ENCODE peak calls at places on chromosomes 13 and 19, in seven cellular contexts. One of them, this sample, is unnamed.

GRCh38 chr13:60646600-60646999 is 249.6 kb downstream of the TDRD3 start:
- DNase-seq in breast epithelium: no peak
- DNase-seq in uterus: no peak
- DNase-seq in heart left ventricle: no peak
- DNase-seq in ovary: no peak
- DNase-seq in suprapubic skin: no peak
- DNase-seq in transverse colon: no peak
- DNase-seq in this sample: no peak

GRCh38 chr13:53513199-53513598 is 484.6 kb downstream of the OLFM4 start:
- DNase-seq in suprapubic skin: no peak
- DNase-seq in breast epithelium: no peak
- DNase-seq in uterus: no peak
- DNase-seq in ovary: no peak
- DNase-seq in transverse colon: no peak
- DNase-seq in heart left ventricle: no peak
- DNase-seq in this sample: no peak

GRCh38 chr19:31957711-31958110 is 387.7 kb upstream of the ZNF507 start:
- DNase-seq in ovary: no peak
- DNase-seq in transverse colon: no peak
- DNase-seq in suprapubic skin: no peak
- DNase-seq in uterus: no peak
- DNase-seq in breast epithelium: no peak
- DNase-seq in heart left ventricle: no peak
- DNase-seq in this sample: no peak

GRCh38 chr13:105466376-105466775 is 1069.1 kb downstream of the EFNB2 start:
- DNase-seq in uterus: no peak
- DNase-seq in breast epithelium: no peak
- DNase-seq in heart left ventricle: no peak
- DNase-seq in suprapubic skin: no peak
- DNase-seq in ovary: no peak
- DNase-seq in transverse colon: no peak
- DNase-seq in this sample: no peak

GRCh38 chr19:5828661-5829566 is 10.6 kb downstream of the FUT6 start:
- DNase-seq in transverse colon: peak; percentile 58
- DNase-seq in ovary: no peak
- DNase-seq in uterus: peak; percentile 34
- DNase-seq in suprapubic skin: no peak
- DNase-seq in breast epithelium: no peak
- DNase-seq in heart left ventricle: peak; percentile 62
- DNase-seq in this sample: no peak

GRCh38 chr13:40389081-40389641 is 277.3 kb downstream of the FOXO1 start:
- DNase-seq in breast epithelium: no peak
- DNase-seq in heart left ventricle: no peak
- DNase-seq in transverse colon: no peak
- DNase-seq in ovary: no peak
- DNase-seq in suprapubic skin: no peak
- DNase-seq in uterus: no peak
- DNase-seq in this sample: no peak

GRCh38 chr19:18470153-18470552 is 32.2 kb upstream of the ISYNA1 start:
- DNase-seq in breast epithelium: no peak
- DNase-seq in heart left ventricle: no peak
- DNase-seq in ovary: peak; percentile 57
- DNase-seq in uterus: no peak
- DNase-seq in suprapubic skin: no peak
- DNase-seq in transverse colon: no peak
- DNase-seq in this sample: no peak

GRCh38 chr19:10122066-10122465 is 2.4 kb upstream of the EIF3G start:
- DNase-seq in suprapubic skin: no peak
- DNase-seq in transverse colon: no peak
- DNase-seq in heart left ventricle: no peak
- DNase-seq in uterus: no peak
- DNase-seq in breast epithelium: no peak
- DNase-seq in ovary: no peak
- DNase-seq in this sample: no peak

GRCh38 chr13:70107498-70108271 is at the start of gene ATXN8OS:
- DNase-seq in transverse colon: no peak
- DNase-seq in uterus: no peak
- DNase-seq in heart left ventricle: no peak
- DNase-seq in breast epithelium: no peak
- DNase-seq in ovary: no peak
- DNase-seq in suprapubic skin: no peak
- DNase-seq in this sample: peak; percentile 13

GRCh38 chr13:34156841-34157365 is 339.0 kb downstream of the RFC3 start:
- DNase-seq in breast epithelium: peak; percentile 77
- DNase-seq in uterus: peak; percentile 82
- DNase-seq in transverse colon: peak; percentile 80
- DNase-seq in ovary: peak; percentile 44
- DNase-seq in heart left ventricle: peak; percentile 29
- DNase-seq in suprapubic skin: no peak
- DNase-seq in this sample: peak; percentile 22

GRCh38 chr13:107600986-107601385 is 614.4 kb downstream of the LIG4 start:
- DNase-seq in transverse colon: no peak
- DNase-seq in ovary: no peak
- DNase-seq in breast epithelium: no peak
- DNase-seq in heart left ventricle: no peak
- DNase-seq in suprapubic skin: no peak
- DNase-seq in uterus: no peak
- DNase-seq in this sample: no peak

GRCh38 chr19:29671393-29672076 is 6.3 kb downstream of the PLEKHF1 start:
- DNase-seq in uterus: peak; percentile 57
- DNase-seq in heart left ventricle: no peak
- DNase-seq in breast epithelium: peak; percentile 74
- DNase-seq in transverse colon: peak; percentile 72
- DNase-seq in ovary: peak; percentile 19
- DNase-seq in suprapubic skin: no peak
- DNase-seq in this sample: peak; percentile 46

GRCh38 chr13:43058318-43058674 is 34.9 kb downstream of the DNAJC15 start:
- DNase-seq in ovary: no peak
- DNase-seq in heart left ventricle: no peak
- DNase-seq in suprapubic skin: no peak
- DNase-seq in breast epithelium: no peak
- DNase-seq in uterus: no peak
- DNase-seq in transverse colon: peak; percentile 60
- DNase-seq in this sample: no peak

GRCh38 chr19:29379257-29379986 is 146.4 kb upstream of the VSTM2B start:
- DNase-seq in breast epithelium: peak; percentile 31
- DNase-seq in heart left ventricle: no peak
- DNase-seq in transverse colon: no peak
- DNase-seq in uterus: no peak
- DNase-seq in suprapubic skin: peak; percentile 26
- DNase-seq in ovary: no peak
- DNase-seq in this sample: no peak

GRCh38 chr19:44003461-44004134 is 841 bp downstream of the ZNF230 start:
- DNase-seq in breast epithelium: no peak
- DNase-seq in suprapubic skin: no peak
- DNase-seq in transverse colon: peak; percentile 8
- DNase-seq in uterus: no peak
- DNase-seq in heart left ventricle: no peak
- DNase-seq in ovary: peak; percentile 23
- DNase-seq in this sample: peak; percentile 33

GRCh38 chr19:47027586-47028371 is 8.1 kb downstream of the NPAS1 start:
- DNase-seq in heart left ventricle: no peak
- DNase-seq in suprapubic skin: no peak
- DNase-seq in ovary: no peak
- DNase-seq in uterus: no peak
- DNase-seq in transverse colon: no peak
- DNase-seq in breast epithelium: no peak
- DNase-seq in this sample: no peak

GRCh38 chr13:97434417-97435296 is 688 bp downstream of the RAP2A start:
- DNase-seq in heart left ventricle: peak; percentile 50
- DNase-seq in breast epithelium: peak; percentile 55
- DNase-seq in uterus: peak; percentile 44
- DNase-seq in suprapubic skin: peak; percentile 83
- DNase-seq in transverse colon: peak; percentile 43
- DNase-seq in ovary: peak; percentile 68
- DNase-seq in this sample: peak; percentile 58

GRCh38 chr13:95485045-95485517 is 67.4 kb upstream of the CLDN10 start:
- DNase-seq in breast epithelium: no peak
- DNase-seq in ovary: no peak
- DNase-seq in heart left ventricle: no peak
- DNase-seq in transverse colon: no peak
- DNase-seq in uterus: no peak
- DNase-seq in suprapubic skin: no peak
- DNase-seq in this sample: no peak

GRCh38 chr19:28377077-28377476 is 835.9 kb downstream of the UQCRFS1 start:
- DNase-seq in transverse colon: no peak
- DNase-seq in ovary: no peak
- DNase-seq in uterus: no peak
- DNase-seq in breast epithelium: no peak
- DNase-seq in heart left ventricle: no peak
- DNase-seq in suprapubic skin: no peak
- DNase-seq in this sample: no peak

GRCh38 chr13:93116809-93117208 is 109.8 kb upstream of the GPC6 start:
- DNase-seq in suprapubic skin: no peak
- DNase-seq in uterus: no peak
- DNase-seq in breast epithelium: no peak
- DNase-seq in heart left ventricle: no peak
- DNase-seq in transverse colon: no peak
- DNase-seq in ovary: no peak
- DNase-seq in this sample: no peak

GRCh38 chr19:32231691-32232090 is 113.7 kb upstream of the ZNF507 start:
- DNase-seq in transverse colon: no peak
- DNase-seq in ovary: no peak
- DNase-seq in suprapubic skin: no peak
- DNase-seq in heart left ventricle: no peak
- DNase-seq in breast epithelium: no peak
- DNase-seq in uterus: no peak
- DNase-seq in this sample: no peak

GRCh38 chr19:588093-588742 is 1.5 kb upstream of the HCN2 start:
- DNase-seq in suprapubic skin: no peak
- DNase-seq in uterus: no peak
- DNase-seq in heart left ventricle: peak; percentile 77
- DNase-seq in breast epithelium: peak; percentile 84
- DNase-seq in transverse colon: peak; percentile 76
- DNase-seq in ovary: no peak
- DNase-seq in this sample: peak; percentile 88

GRCh38 chr13:30196025-30196424 is 111.3 kb downstream of the KATNAL1 start:
- DNase-seq in heart left ventricle: no peak
- DNase-seq in uterus: no peak
- DNase-seq in transverse colon: no peak
- DNase-seq in ovary: no peak
- DNase-seq in suprapubic skin: no peak
- DNase-seq in breast epithelium: no peak
- DNase-seq in this sample: no peak

GRCh38 chr19:35046461-35046860 is 4.9 kb downstream of the HPN start:
- DNase-seq in transverse colon: no peak
- DNase-seq in suprapubic skin: no peak
- DNase-seq in heart left ventricle: no peak
- DNase-seq in uterus: no peak
- DNase-seq in breast epithelium: no peak
- DNase-seq in ovary: no peak
- DNase-seq in this sample: no peak

GRCh38 chr19:18538115-18538514 is 5.3 kb downstream of the FKBP8 start:
- DNase-seq in ovary: no peak
- DNase-seq in breast epithelium: no peak
- DNase-seq in uterus: no peak
- DNase-seq in transverse colon: no peak
- DNase-seq in heart left ventricle: no peak
- DNase-seq in suprapubic skin: no peak
- DNase-seq in this sample: no peak

GRCh38 chr13:29994911-29995601 is 144.6 kb upstream of the UBL3 start:
- DNase-seq in heart left ventricle: no peak
- DNase-seq in ovary: no peak
- DNase-seq in breast epithelium: no peak
- DNase-seq in transverse colon: no peak
- DNase-seq in suprapubic skin: no peak
- DNase-seq in uterus: peak; percentile 79
- DNase-seq in this sample: peak; percentile 45

DNA sequence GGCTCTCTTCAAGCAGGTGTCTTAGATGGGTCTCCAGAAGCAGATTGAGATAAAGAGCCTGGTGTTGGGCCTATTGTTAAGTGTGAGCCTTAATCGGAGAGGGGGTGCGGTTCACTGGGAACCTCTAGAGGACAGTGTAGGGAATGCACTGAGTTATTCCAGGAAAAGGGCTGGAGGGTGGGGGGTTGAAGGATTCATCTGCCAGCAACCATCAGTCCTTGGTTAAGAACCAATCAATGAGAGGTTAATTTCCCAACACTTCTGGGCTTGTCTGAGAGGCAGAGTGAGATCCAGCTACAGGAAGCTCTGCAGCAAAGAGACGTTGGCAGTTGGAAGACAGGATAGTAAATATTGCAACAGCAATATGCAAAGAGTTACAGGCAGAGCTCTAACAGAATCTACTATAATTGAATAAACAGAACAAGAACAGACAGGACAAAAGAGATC is 28.7 kb downstream of the CYP4F2 start:
- DNase-seq in suprapubic skin: no peak
- DNase-seq in breast epithelium: no peak
- DNase-seq in ovary: no peak
- DNase-seq in transverse colon: peak; percentile 33
- DNase-seq in uterus: peak; percentile 19
- DNase-seq in heart left ventricle: no peak
- DNase-seq in this sample: peak; percentile 36
- TF ChIP-seq CTCF in suprapubic skin: peak; percentile 57
- TF ChIP-seq CTCF in breast epithelium: peak; percentile 53
- TF ChIP-seq CTCF in ovary: no peak
- TF ChIP-seq CTCF in transverse colon: peak; percentile 63
- TF ChIP-seq CTCF in uterus: peak; percentile 65
- TF ChIP-seq CTCF in heart left ventricle: peak; percentile 50
- TF ChIP-seq CTCF in this sample: peak; percentile 46

GRCh38 chr19:38665950-38666661 is 18.7 kb downstream of the ACTN4 start:
- DNase-seq in ovary: peak; percentile 58
- DNase-seq in suprapubic skin: no peak
- DNase-seq in uterus: peak; percentile 87
- DNase-seq in breast epithelium: peak; percentile 70
- DNase-seq in transverse colon: peak; percentile 57
- DNase-seq in heart left ventricle: peak; percentile 85
- DNase-seq in this sample: no peak
- TF ChIP-seq POLR2A in ovary: no peak
- TF ChIP-seq POLR2A in suprapubic skin: no peak
- TF ChIP-seq POLR2A in uterus: peak; percentile 42
- TF ChIP-seq POLR2A in breast epithelium: no peak
- TF ChIP-seq POLR2A in transverse colon: peak; percentile 33
- TF ChIP-seq POLR2A in heart left ventricle: no peak
- TF ChIP-seq POLR2A in this sample: no peak

GRCh38 chr19:45902651-45903625 is 525 bp upstream of the MYPOP start:
- DNase-seq in suprapubic skin: peak; percentile 96
- DNase-seq in heart left ventricle: peak; percentile 99
- DNase-seq in ovary: peak; percentile 100
- DNase-seq in uterus: peak; percentile 97
- DNase-seq in transverse colon: peak; percentile 99
- DNase-seq in breast epithelium: peak; percentile 97
- DNase-seq in this sample: peak; percentile 96
- TF ChIP-seq CTCF in suprapubic skin: no peak
- TF ChIP-seq CTCF in heart left ventricle: no peak
- TF ChIP-seq CTCF in ovary: no peak
- TF ChIP-seq CTCF in uterus: peak; percentile 39
- TF ChIP-seq CTCF in transverse colon: no peak
- TF ChIP-seq CTCF in breast epithelium: no peak
- TF ChIP-seq CTCF in this sample: no peak

GRCh38 chr13:98752111-98752941 is at the start of gene SLC15A1:
- DNase-seq in suprapubic skin: no peak
- DNase-seq in uterus: no peak
- DNase-seq in heart left ventricle: no peak
- DNase-seq in breast epithelium: no peak
- DNase-seq in ovary: no peak
- DNase-seq in transverse colon: peak; percentile 47
- DNase-seq in this sample: no peak
- TF ChIP-seq POLR2A in suprapubic skin: no peak
- TF ChIP-seq POLR2A in uterus: no peak
- TF ChIP-seq POLR2A in heart left ventricle: no peak
- TF ChIP-seq POLR2A in breast epithelium: no peak
- TF ChIP-seq POLR2A in ovary: no peak
- TF ChIP-seq POLR2A in transverse colon: no peak
- TF ChIP-seq POLR2A in this sample: no peak

This sample was measured in testis.